ENCODE peak calls at places on chromosomes 1 and 21, in seven cellular contexts. N is lower lobe of right lung, O is PC-3, T is upper lobe of right lung, G is dorsolateral prefrontal cortex, Q is IMR-90, C is left ventricle myocardium inferior. U is an unnamed sample.

GRCh38 chr1:50603274-50604271 is 180.3 kb upstream of the DMRTA2 start:
- DNase-seq in N (no peak), O (peak), T (no peak), G (no peak), Q (peak), C (no peak), U (no peak)

GRCh38 chr1:156823210-156823790 is 6.7 kb upstream of the SH2D2A start:
- DNase-seq in N (no peak), O (peak), T (peak), G (no peak), Q (peak), C (no peak), U (no peak)

GRCh38 chr1:41537788-41538351 is 53.4 kb upstream of the EDN2 start:
- DNase-seq in N (peak), O (peak), T (peak), G (no peak), Q (peak), C (peak), U (no peak)

GRCh38 chr1:62356257-62356835 is 37.1 kb upstream of the KANK4 start:
- DNase-seq in N (no peak), O (peak), T (no peak), G (no peak), Q (peak), C (no peak), U (no peak)

GRCh38 chr1:165600793-165601192 is 30.2 kb upstream of the MGST3 start:
- DNase-seq in N (no peak), O (no peak), T (no peak), G (no peak), Q (no peak), C (no peak), U (no peak)

GRCh38 chr1:225817611-225818061 is 7.7 kb downstream of the EPHX1 start:
- DNase-seq in N (peak), O (peak), T (peak), G (peak), Q (peak), C (peak), U (no peak)

GRCh38 chr1:64775152-64775551 is 30.3 kb downstream of the RAVER2 start:
- DNase-seq in N (no peak), O (no peak), T (no peak), G (no peak), Q (no peak), C (no peak), U (no peak)

GRCh38 chr1:175150596-175151319 is 41.8 kb downstream of the KIAA0040 start:
- DNase-seq in N (no peak), O (peak), T (no peak), G (peak), Q (no peak), C (no peak), U (no peak)

GRCh38 chr1:232486454-232487202 is 143.3 kb downstream of the SIPA1L2 start:
- DNase-seq in N (no peak), O (peak), T (no peak), G (no peak), Q (peak), C (no peak), U (no peak)

GRCh38 chr1:161313554-161314200 is 504 bp upstream of the SDHC start:
- DNase-seq in N (no peak), O (no peak), T (no peak), G (peak), Q (no peak), C (no peak), U (no peak)

GRCh38 chr1:86137458-86137857 is 19.1 kb downstream of the COL24A1 start:
- DNase-seq in N (no peak), O (no peak), T (no peak), G (no peak), Q (peak), C (no peak), U (no peak)

GRCh38 chr1:9066945-9067807 is 2.3 kb downstream of the SLC2A5 start:
- DNase-seq in N (peak), O (peak), T (no peak), G (peak), Q (peak), C (peak), U (no peak)

GRCh38 chr1:61812916-61813315 is 70.6 kb downstream of the PATJ start:
- DNase-seq in N (no peak), O (no peak), T (no peak), G (no peak), Q (peak), C (no peak), U (no peak)

GRCh38 chr1:39720094-39720999 is 18.3 kb upstream of the PPIE start:
- DNase-seq in N (no peak), O (peak), T (no peak), G (no peak), Q (peak), C (no peak), U (no peak)

GRCh38 chr1:181033128-181033798 is 520 bp upstream of the MR1 start:
- DNase-seq in N (peak), O (no peak), T (no peak), G (no peak), Q (peak), C (no peak), U (no peak)

GRCh38 chr21:41821756-41822431 is 55.0 kb upstream of the RIPK4 start:
- DNase-seq in N (no peak), O (no peak), T (no peak), G (no peak), Q (no peak), C (no peak), U (no peak)

GRCh38 chr1:175209493-175209921 is 16.9 kb upstream of the KIAA0040 start:
- DNase-seq in N (no peak), O (no peak), T (no peak), G (no peak), Q (no peak), C (no peak), U (no peak)

GRCh38 chr1:225694151-225694603 is 41.3 kb upstream of the ENAH start:
- DNase-seq in N (no peak), O (no peak), T (no peak), G (no peak), Q (peak), C (peak), U (no peak)

GRCh38 chr21:44880762-44881585 is 7.5 kb upstream of the PTTG1IP start:
- DNase-seq in N (no peak), O (peak), T (peak), G (no peak), Q (peak), C (no peak), U (no peak)

GRCh38 chr1:156703336-156703735 is 2.0 kb downstream of the CRABP2 start:
- DNase-seq in N (no peak), O (no peak), T (no peak), G (no peak), Q (no peak), C (no peak), U (no peak)

DNA sequence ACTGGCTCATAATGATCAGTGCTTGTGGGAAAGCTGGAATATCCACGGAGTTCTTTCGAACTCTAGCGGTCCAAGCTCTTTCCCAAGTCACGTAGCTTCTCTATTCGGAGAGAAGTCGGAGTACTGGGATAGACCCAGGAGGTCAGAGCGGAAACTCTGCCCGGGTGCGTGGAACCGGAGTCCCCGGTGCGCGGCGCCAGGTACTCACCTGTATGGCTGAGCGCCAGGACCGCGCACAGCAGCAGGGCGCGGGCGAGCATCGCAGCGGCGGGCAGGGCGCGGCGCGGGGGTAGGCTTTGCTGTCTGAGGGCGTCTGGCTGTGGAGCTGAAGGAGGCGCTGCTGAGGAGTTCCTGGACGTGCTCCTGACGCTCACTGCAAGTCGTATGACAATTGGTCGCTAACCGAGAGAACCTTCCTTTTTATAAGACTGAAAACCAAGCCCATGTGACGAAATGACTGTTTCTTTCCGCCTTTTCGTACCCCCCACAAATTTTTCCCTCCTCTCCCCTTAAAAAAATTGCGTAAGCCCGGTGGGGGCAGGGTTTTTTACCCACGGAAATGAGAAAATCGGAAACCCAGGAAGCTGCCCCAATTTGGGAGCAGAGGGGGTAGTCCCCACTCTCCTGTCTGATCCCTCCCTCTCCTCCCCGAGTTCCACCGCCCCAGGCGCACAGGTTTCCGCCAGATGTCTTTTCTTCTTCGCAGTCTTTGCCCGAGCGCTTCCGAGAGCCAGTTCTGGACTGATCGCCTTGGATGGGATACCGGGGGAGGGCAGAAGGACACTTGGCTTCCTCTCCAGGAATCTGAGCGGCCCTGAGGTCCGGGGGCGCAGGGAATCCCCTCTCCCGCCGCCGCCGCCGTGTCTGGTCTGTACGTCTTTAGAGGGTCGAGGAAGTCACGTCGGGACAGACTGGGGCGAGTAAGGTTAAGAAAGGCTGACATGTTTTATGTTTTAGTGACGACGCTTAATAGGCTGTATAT is at the start of gene PTGS2:
- DNase-seq in N (peak), O (peak), T (peak), G (peak), Q (peak), C (peak), U (peak)
- TF ChIP-seq CTCF in N (peak), O (peak), T (peak), G (peak), Q (peak), C (peak), U (peak)

GRCh38 chr1:67556297-67556900 is 126.2 kb upstream of the SERBP1 start:
- DNase-seq in N (no peak), O (peak), T (no peak), G (no peak), Q (no peak), C (no peak), U (no peak)
- TF ChIP-seq CTCF in N (no peak), O (no peak), T (no peak), G (no peak), Q (no peak), C (no peak), U (no peak)

DNA sequence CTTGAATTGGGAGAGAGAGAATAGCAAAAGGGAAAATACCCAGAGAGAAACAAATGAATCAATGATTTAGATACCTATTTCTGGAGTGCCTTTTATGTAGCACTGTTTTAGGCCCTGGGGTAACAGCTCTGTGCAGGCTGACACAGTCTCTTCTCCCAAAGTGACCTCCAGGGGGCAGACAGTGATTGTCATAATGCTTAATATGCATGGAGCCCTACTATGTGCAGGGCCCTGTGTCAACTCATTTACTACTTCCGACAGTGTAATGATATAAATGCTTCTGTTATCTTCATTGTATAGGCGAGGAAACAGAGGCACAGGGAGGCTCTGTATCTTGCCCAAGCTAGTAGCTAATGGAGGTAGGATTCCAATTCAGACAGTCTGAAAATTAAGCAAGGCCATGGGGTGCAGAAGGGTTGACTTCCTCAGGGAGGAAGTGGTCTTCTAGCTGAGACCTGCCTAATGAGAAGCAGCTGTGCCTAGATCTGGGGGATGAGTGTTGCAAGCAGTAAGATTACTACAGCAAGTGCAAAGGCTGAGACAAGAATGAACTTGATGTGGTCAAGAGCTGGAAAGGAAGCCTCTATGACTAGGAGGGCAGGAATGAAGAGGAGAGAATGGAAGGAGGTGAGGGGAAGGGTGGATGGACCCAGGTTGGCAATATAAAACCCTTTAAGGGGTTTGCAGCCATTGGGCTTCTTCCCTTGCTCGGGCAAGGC is 16.2 kb upstream of the SERINC2 start:
- DNase-seq in N (no peak), O (no peak), T (no peak), G (no peak), Q (peak), C (no peak), U (no peak)
- TF ChIP-seq CTCF in N (no peak), O (peak), T (peak), G (no peak), Q (peak), C (peak), U (no peak)

GRCh38 chr1:115089443-115090340 is at the start of gene TSPAN2:
- DNase-seq in N (peak), O (peak), T (peak), G (no peak), Q (peak), C (peak), U (peak)
- TF ChIP-seq CTCF in N (peak), O (peak), T (peak), G (no peak), Q (peak), C (peak), U (no peak)

DNA sequence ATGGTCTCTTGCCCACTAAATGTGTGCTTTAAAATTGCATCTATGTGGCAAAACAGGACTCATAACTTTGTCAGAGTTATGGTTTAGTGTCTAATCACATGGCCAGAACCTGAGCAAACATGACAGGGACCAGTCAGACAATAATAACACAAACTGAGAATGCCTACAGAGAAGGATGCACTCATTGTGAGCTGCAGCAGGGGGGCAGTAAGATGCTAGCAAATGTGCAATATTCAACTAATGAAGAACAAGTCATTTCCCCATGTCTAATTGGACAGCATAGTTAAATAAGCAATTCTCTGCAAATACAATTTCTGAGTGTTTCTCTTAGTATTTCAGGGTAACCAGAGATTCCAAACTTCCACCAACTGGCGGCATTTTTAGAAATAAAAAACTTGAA is 30.8 kb downstream of the SPAG17 start:
- DNase-seq in N (no peak), O (peak), T (no peak), G (no peak), Q (peak), C (no peak), U (no peak)
- TF ChIP-seq CTCF in N (peak), O (peak), T (peak), G (no peak), Q (peak), C (peak), U (peak)